ENCODE peak calls at places on chromosome 20, in four cellular contexts. One of them, this sample, is unnamed.

GRCh38 chr20:59955131-59955796 is 3.0 kb upstream of the CDH26 start:
- DNase-seq in right atrium auricular region: no peak
- DNase-seq in vagina: no peak
- DNase-seq in hepatocyte: peak; percentile 45
- DNase-seq in this sample: peak; percentile 29

GRCh38 chr20:62819494-62820174 is 2.8 kb downstream of the COL9A3 start:
- DNase-seq in right atrium auricular region: no peak
- DNase-seq in vagina: no peak
- DNase-seq in hepatocyte: no peak
- DNase-seq in this sample: no peak

GRCh38 chr20:18632196-18632789 is 44.4 kb downstream of the DTD1 start:
- DNase-seq in right atrium auricular region: no peak
- DNase-seq in vagina: no peak
- DNase-seq in hepatocyte: peak; percentile 86
- DNase-seq in this sample: peak; percentile 32

GRCh38 chr20:40810336-40810735 is 121.3 kb upstream of the MAFB start:
- DNase-seq in right atrium auricular region: peak; percentile 53
- DNase-seq in vagina: peak; percentile 87
- DNase-seq in hepatocyte: no peak
- DNase-seq in this sample: no peak

GRCh38 chr20:60984666-60985065 is 267.4 kb upstream of the CDH4 start:
- DNase-seq in right atrium auricular region: no peak
- DNase-seq in vagina: no peak
- DNase-seq in hepatocyte: no peak
- DNase-seq in this sample: no peak

GRCh38 chr20:4688342-4688741 is 33.4 kb upstream of the PRND start:
- DNase-seq in right atrium auricular region: no peak
- DNase-seq in vagina: no peak
- DNase-seq in hepatocyte: no peak
- DNase-seq in this sample: no peak

GRCh38 chr20:11861479-11861878 is 56.2 kb upstream of the BTBD3 start:
- DNase-seq in right atrium auricular region: no peak
- DNase-seq in vagina: no peak
- DNase-seq in hepatocyte: no peak
- DNase-seq in this sample: no peak

GRCh38 chr20:33401922-33402369 is 627 bp upstream of the CDK5RAP1 start:
- DNase-seq in right atrium auricular region: no peak
- DNase-seq in vagina: no peak
- DNase-seq in hepatocyte: no peak
- DNase-seq in this sample: no peak

GRCh38 chr20:59526242-59527225 is 77.8 kb upstream of the PHACTR3 start:
- DNase-seq in right atrium auricular region: no peak
- DNase-seq in vagina: no peak
- DNase-seq in hepatocyte: peak; percentile 20
- DNase-seq in this sample: no peak

GRCh38 chr20:45378191-45378590 is at the start of gene TP53TG5:
- DNase-seq in right atrium auricular region: no peak
- DNase-seq in vagina: no peak
- DNase-seq in hepatocyte: no peak
- DNase-seq in this sample: no peak

GRCh38 chr20:53195882-53196610 is 223.9 kb downstream of the TSHZ2 start:
- DNase-seq in right atrium auricular region: no peak
- DNase-seq in vagina: no peak
- DNase-seq in hepatocyte: no peak
- DNase-seq in this sample: no peak

GRCh38 chr20:21246143-21246542 is 57.0 kb upstream of the XRN2 start:
- DNase-seq in right atrium auricular region: no peak
- DNase-seq in vagina: no peak
- DNase-seq in hepatocyte: no peak
- DNase-seq in this sample: no peak

GRCh38 chr20:36097751-36098151 is 56.8 kb upstream of the EPB41L1 start:
- DNase-seq in right atrium auricular region: no peak
- DNase-seq in vagina: no peak
- DNase-seq in hepatocyte: no peak
- DNase-seq in this sample: no peak

GRCh38 chr20:7742479-7742878 is 197.8 kb downstream of the HAO1 start:
- DNase-seq in right atrium auricular region: no peak
- DNase-seq in vagina: no peak
- DNase-seq in hepatocyte: peak; percentile 29
- DNase-seq in this sample: no peak

GRCh38 chr20:17971571-17972013 is 2.8 kb downstream of the MGME1 start:
- DNase-seq in right atrium auricular region: no peak
- DNase-seq in vagina: no peak
- DNase-seq in hepatocyte: no peak
- DNase-seq in this sample: no peak

GRCh38 chr20:40838516-40838915 is 149.5 kb upstream of the MAFB start:
- DNase-seq in right atrium auricular region: no peak
- DNase-seq in vagina: no peak
- DNase-seq in hepatocyte: no peak
- DNase-seq in this sample: no peak

GRCh38 chr20:15482525-15482924 is 1090.7 kb downstream of the KIF16B start:
- DNase-seq in right atrium auricular region: no peak
- DNase-seq in vagina: no peak
- DNase-seq in hepatocyte: no peak
- DNase-seq in this sample: no peak

GRCh38 chr20:63546256-63546655 is 1.3 kb downstream of the SRMS start:
- DNase-seq in right atrium auricular region: no peak
- DNase-seq in vagina: no peak
- DNase-seq in hepatocyte: no peak
- DNase-seq in this sample: no peak

GRCh38 chr20:35617397-35618031 is 1.9 kb downstream of the SPAG4 start:
- DNase-seq in right atrium auricular region: peak; percentile 72
- DNase-seq in vagina: no peak
- DNase-seq in hepatocyte: peak; percentile 69
- DNase-seq in this sample: peak; percentile 40

GRCh38 chr20:33233129-33233774 is 2.5 kb upstream of the BPIFA1 start:
- DNase-seq in right atrium auricular region: no peak
- DNase-seq in vagina: no peak
- DNase-seq in hepatocyte: no peak
- DNase-seq in this sample: no peak

GRCh38 chr20:46746972-46747371 is 37.5 kb downstream of the SLC2A10 start:
- DNase-seq in right atrium auricular region: no peak
- DNase-seq in vagina: no peak
- DNase-seq in hepatocyte: peak; percentile 50
- DNase-seq in this sample: no peak

GRCh38 chr20:45853484-45853883 is 3.7 kb downstream of the ACOT8 start:
- DNase-seq in right atrium auricular region: no peak
- DNase-seq in vagina: no peak
- DNase-seq in hepatocyte: no peak
- DNase-seq in this sample: no peak

GRCh38 chr20:48807586-48808381 is 20.0 kb downstream of the PREX1 start:
- DNase-seq in right atrium auricular region: no peak
- DNase-seq in vagina: no peak
- DNase-seq in hepatocyte: no peak
- DNase-seq in this sample: no peak

GRCh38 chr20:38165966-38166706 is 1.1 kb upstream of the TGM2 start:
- DNase-seq in right atrium auricular region: no peak
- DNase-seq in vagina: no peak
- DNase-seq in hepatocyte: no peak
- DNase-seq in this sample: no peak

GRCh38 chr20:59082981-59083380 is 40.4 kb upstream of the PRELID3B start:
- DNase-seq in right atrium auricular region: no peak
- DNase-seq in vagina: no peak
- DNase-seq in hepatocyte: no peak
- DNase-seq in this sample: no peak

GRCh38 chr20:33064572-33065287 is 11.0 kb downstream of the BPIFB3 start:
- DNase-seq in right atrium auricular region: no peak
- DNase-seq in vagina: no peak
- DNase-seq in hepatocyte: no peak
- DNase-seq in this sample: no peak

GRCh38 chr20:57958050-57958420 is 248.2 kb upstream of the PMEPA1 start:
- DNase-seq in right atrium auricular region: no peak
- DNase-seq in vagina: no peak
- DNase-seq in hepatocyte: no peak
- DNase-seq in this sample: no peak

GRCh38 chr20:23225407-23226060 is 125.1 kb upstream of the NXT1 start:
- DNase-seq in right atrium auricular region: peak; percentile 90
- DNase-seq in vagina: no peak
- DNase-seq in hepatocyte: peak; percentile 81
- DNase-seq in this sample: no peak

GRCh38 chr20:25548613-25549086 is 36.7 kb downstream of the NINL start:
- DNase-seq in right atrium auricular region: no peak
- DNase-seq in vagina: no peak
- DNase-seq in hepatocyte: no peak
- DNase-seq in this sample: no peak
- H3K27ac ChIP-seq in right atrium auricular region: no peak overlapping the region
- H3K27ac ChIP-seq in vagina: peak overlapping the region; percentile 39
- H3K27ac ChIP-seq in hepatocyte: peak overlapping the region; percentile 92
- H3K27ac ChIP-seq in this sample: no peak overlapping the region

GRCh38 chr20:2523919-2524434 is 12.4 kb upstream of the TMC2 start:
- DNase-seq in right atrium auricular region: no peak
- DNase-seq in vagina: no peak
- DNase-seq in hepatocyte: no peak
- DNase-seq in this sample: no peak
- H3K4me3 ChIP-seq in right atrium auricular region: peak overlapping the region; percentile 60
- H3K4me3 ChIP-seq in vagina: peak overlapping the region; percentile 89
- H3K4me3 ChIP-seq in hepatocyte: no peak overlapping the region
- H3K4me3 ChIP-seq in this sample: peak overlapping the region; percentile 48

DNA sequence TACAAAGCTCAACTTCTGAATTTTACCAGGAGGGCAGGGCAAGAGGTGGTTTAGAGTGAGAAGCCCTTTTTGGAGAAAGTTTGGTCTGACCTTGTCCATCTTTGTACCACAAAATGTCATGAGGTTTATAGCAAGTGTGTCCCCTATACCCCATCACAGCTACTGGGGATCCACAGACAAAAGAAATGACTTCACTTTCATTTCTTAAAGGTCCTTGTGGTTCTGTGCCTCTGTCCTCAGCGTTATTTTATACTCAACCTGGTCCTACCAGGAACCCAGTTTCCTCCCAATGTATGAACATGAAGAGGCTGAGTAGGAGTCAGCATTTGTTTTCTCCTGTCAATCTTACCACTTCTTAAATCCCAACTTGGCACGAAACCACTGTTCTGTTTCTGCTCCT is 157.7 kb downstream of the NFATC2 start:
- DNase-seq in right atrium auricular region: no peak
- DNase-seq in vagina: no peak
- DNase-seq in hepatocyte: no peak
- DNase-seq in this sample: no peak
- H3K27me3 ChIP-seq in right atrium auricular region: no peaks in the 10 kb centered on the region
- H3K27me3 ChIP-seq in vagina: no peaks in the 10 kb centered on the region
- H3K27me3 ChIP-seq in hepatocyte: no peaks in the 10 kb centered on the region
- H3K27me3 ChIP-seq in this sample: no peaks in the 10 kb centered on the region

GRCh38 chr20:49901588-49901987 is 13.7 kb downstream of the SPATA2 start:
- DNase-seq in right atrium auricular region: no peak
- DNase-seq in vagina: no peak
- DNase-seq in hepatocyte: no peak
- DNase-seq in this sample: no peak

GRCh38 chr20:49904440-49905214 is 10.7 kb downstream of the SPATA2 start:
- DNase-seq in right atrium auricular region: no peak
- DNase-seq in vagina: no peak
- DNase-seq in hepatocyte: no peak
- DNase-seq in this sample: no peak

GRCh38 chr20:49894073-49894470 is 21.3 kb downstream of the SPATA2 start:
- DNase-seq in right atrium auricular region: no peak
- DNase-seq in vagina: no peak
- DNase-seq in hepatocyte: no peak
- DNase-seq in this sample: peak; percentile 73

GRCh38 chr20:49896204-49896603 is 19.1 kb downstream of the SPATA2 start:
- DNase-seq in right atrium auricular region: no peak
- DNase-seq in vagina: no peak
- DNase-seq in hepatocyte: no peak
- DNase-seq in this sample: no peak

GRCh38 chr20:49899551-49900383 is 15.6 kb downstream of the SPATA2 start:
- DNase-seq in right atrium auricular region: no peak
- DNase-seq in vagina: no peak
- DNase-seq in hepatocyte: no peak
- DNase-seq in this sample: no peak
- H3K27ac ChIP-seq in right atrium auricular region: no peak overlapping the region
- H3K27ac ChIP-seq in vagina: no peak overlapping the region
- H3K27ac ChIP-seq in hepatocyte: peak overlapping the region; percentile 22
- H3K27ac ChIP-seq in this sample: no peak overlapping the region

This sample was measured in CD4-positive, CD25-positive, alpha-beta regulatory T cell.